ENCODE peak calls at places on chromosomes 7 and 10, in eight cellular contexts. N is right lobe of liver, M is neural progenitor cell, V is cardiac muscle cell, J is right atrium auricular region, K is adipocyte, S is prostate gland, L is sigmoid colon. Z is an unnamed sample.
A peak's percentile ranks its signal among the peaks of the same experiment; 100 is the strongest.

GRCh38 chr10:28139138-28139537 is 140.3 kb upstream of the ODAD2 start:
- DNase-seq in L (no peak), V (peak; percentile 9), S (no peak), J (no peak), K (no peak), N (no peak), M (no peak), Z (no peak)

GRCh38 chr7:6480323-6480660 is 32.5 kb upstream of the DAGLB start:
- DNase-seq in K (no peak), V (no peak), J (no peak), M (no peak), N (no peak), S (no peak), L (no peak), Z (no peak)

GRCh38 chr7:13240349-13240748 is 552.9 kb downstream of the ARL4A start:
- DNase-seq in S (no peak), V (peak; percentile 56), N (no peak), M (no peak), J (no peak), K (peak; percentile 13), L (no peak), Z (no peak)

GRCh38 chr7:34806831-34807230 is 148.8 kb downstream of the NPSR1 start:
- DNase-seq in K (no peak), L (no peak), V (no peak), N (no peak), S (no peak), M (no peak), J (no peak), Z (no peak)

GRCh38 chr7:157061979-157062378 is 51.5 kb upstream of the MNX1 start:
- DNase-seq in K (no peak), M (no peak), L (no peak), S (no peak), J (no peak), N (no peak), V (no peak), Z (no peak)

GRCh38 chr7:131546126-131546525 is 10.3 kb downstream of the PODXL start:
- DNase-seq in J (no peak), V (no peak), M (no peak), S (no peak), N (no peak), K (no peak), L (peak; percentile 60), Z (no peak)

GRCh38 chr7:78134256-78134655 is 335.7 kb downstream of the PHTF2 start:
- DNase-seq in L (no peak), M (peak; percentile 37), K (peak; percentile 83), S (no peak), J (no peak), N (no peak), V (peak; percentile 62), Z (peak; percentile 4)

GRCh38 chr7:8724080-8724718 is 290.8 kb downstream of the NXPH1 start:
- DNase-seq in N (no peak), L (no peak), S (no peak), M (peak; percentile 90), K (peak; percentile 1), J (no peak), V (no peak), Z (peak; percentile 19)

GRCh38 chr7:138342990-138343389 is 117.1 kb upstream of the TRIM24 start:
- DNase-seq in L (no peak), N (no peak), M (no peak), K (no peak), S (no peak), V (no peak), J (no peak), Z (no peak)

GRCh38 chr7:138338361-138338760 is 121.7 kb upstream of the TRIM24 start:
- DNase-seq in V (peak; percentile 95), L (peak; percentile 65), S (no peak), M (no peak), N (peak; percentile 63), J (no peak), K (no peak), Z (no peak)
- H3K9me3 ChIP-seq in V (no peaks in the 10 kb centered on the region), L (peaks cover 12% of the 10 kb centered on the region), S (no peaks in the 10 kb centered on the region), M (peaks cover 33% of the 10 kb centered on the region), N (no peaks in the 10 kb centered on the region), J (peaks cover 38% of the 10 kb centered on the region), K (peaks cover 32% of the 10 kb centered on the region), Z (peaks cover 3% of the 10 kb centered on the region)

DNA sequence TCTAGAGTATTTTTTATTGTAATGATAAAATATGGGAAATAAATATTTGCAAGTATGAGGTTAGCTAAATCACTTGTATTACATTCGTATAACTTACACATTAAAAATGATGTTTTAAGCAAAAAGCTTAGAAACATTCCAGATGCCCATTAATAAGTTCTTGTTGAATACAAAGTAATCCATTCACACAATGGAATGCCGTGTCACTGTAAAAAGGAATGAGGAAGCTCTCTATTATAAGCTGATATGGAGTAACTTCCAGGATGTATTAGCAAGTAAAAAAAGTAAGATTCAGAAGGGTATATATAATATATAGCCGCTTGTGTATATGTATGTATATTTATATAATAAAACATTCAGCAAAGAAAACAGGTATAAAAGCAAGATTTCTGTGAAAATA is 412.8 kb upstream of the MTPN start:
- DNase-seq in S (no peak), J (no peak), V (no peak), K (no peak), N (no peak), L (no peak), M (no peak), Z (no peak)
- H3K4me1 ChIP-seq in S (no peaks in the 10 kb centered on the region), J (no peaks in the 10 kb centered on the region), V (no peaks in the 10 kb centered on the region), K (no peaks in the 10 kb centered on the region), N (no peaks in the 10 kb centered on the region), L (no peaks in the 10 kb centered on the region), M (no peaks in the 10 kb centered on the region), Z (no peaks in the 10 kb centered on the region)

DNA sequence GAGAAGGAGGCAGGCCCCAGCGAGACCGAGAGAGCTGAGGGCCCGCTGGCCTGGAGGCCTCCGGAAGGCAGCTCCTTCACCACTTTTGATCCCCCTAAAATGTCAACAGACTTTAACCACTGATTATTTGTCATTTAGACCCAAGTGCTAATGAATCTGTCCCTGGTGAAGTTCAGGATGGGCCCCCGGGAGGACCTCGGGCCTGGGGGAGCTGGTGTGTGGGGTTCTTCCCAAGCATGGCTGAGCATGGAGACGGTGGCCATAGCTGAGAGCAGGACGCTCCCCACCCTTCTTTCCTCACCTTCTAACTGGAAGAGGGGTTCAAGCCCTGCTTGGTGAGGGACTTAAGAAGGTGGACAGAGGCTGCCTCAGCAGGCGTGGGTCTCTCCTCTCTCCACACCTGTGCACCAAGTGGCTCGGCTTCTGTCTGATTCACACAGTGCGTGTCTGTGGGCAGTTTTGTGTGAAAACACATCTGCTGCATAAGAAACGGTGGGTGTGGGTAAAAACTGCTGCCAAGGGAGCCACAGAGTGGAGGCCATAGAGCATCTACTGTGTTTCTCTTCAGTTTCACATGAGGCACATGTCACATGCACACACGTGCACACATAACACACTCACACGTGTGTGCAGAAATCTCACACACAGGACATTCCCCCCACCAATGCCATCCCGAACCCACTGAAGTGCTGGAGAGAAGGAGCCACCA is 53.5 kb upstream of the VIPR2 start:
- DNase-seq in M (no peak), K (no peak), J (no peak), N (no peak), L (no peak), V (no peak), S (no peak), Z (no peak)
- H3K9me3 ChIP-seq in M (no peaks in the 10 kb centered on the region), K (no peaks in the 10 kb centered on the region), J (no peaks in the 10 kb centered on the region), N (no peaks in the 10 kb centered on the region), L (no peaks in the 10 kb centered on the region), V (no peaks in the 10 kb centered on the region), S (no peaks in the 10 kb centered on the region), Z (no peaks in the 10 kb centered on the region)

GRCh38 chr7:2819954-2820397 is 24.1 kb downstream of the GNA12 start:
- DNase-seq in J (no peak), V (no peak), N (no peak), L (peak; percentile 33), S (no peak), M (no peak), K (no peak), Z (no peak)

GRCh38 chr7:2823124-2823523 is 21.0 kb downstream of the GNA12 start:
- DNase-seq in V (peak; percentile 49), K (no peak), J (no peak), L (peak; percentile 13), M (no peak), S (no peak), N (no peak), Z (no peak)

GRCh38 chr7:2821161-2821841 is 22.8 kb downstream of the GNA12 start:
- DNase-seq in L (peak; percentile 49), V (peak; percentile 77), N (no peak), S (no peak), J (no peak), M (peak; percentile 53), K (peak; percentile 45), Z (no peak)

GRCh38 chr7:2820508-2820934 is 23.6 kb downstream of the GNA12 start:
- DNase-seq in M (no peak), K (peak; percentile 94), S (peak; percentile 40), N (peak; percentile 75), J (peak; percentile 91), L (peak; percentile 95), V (peak; percentile 97), Z (no peak)

DNA sequence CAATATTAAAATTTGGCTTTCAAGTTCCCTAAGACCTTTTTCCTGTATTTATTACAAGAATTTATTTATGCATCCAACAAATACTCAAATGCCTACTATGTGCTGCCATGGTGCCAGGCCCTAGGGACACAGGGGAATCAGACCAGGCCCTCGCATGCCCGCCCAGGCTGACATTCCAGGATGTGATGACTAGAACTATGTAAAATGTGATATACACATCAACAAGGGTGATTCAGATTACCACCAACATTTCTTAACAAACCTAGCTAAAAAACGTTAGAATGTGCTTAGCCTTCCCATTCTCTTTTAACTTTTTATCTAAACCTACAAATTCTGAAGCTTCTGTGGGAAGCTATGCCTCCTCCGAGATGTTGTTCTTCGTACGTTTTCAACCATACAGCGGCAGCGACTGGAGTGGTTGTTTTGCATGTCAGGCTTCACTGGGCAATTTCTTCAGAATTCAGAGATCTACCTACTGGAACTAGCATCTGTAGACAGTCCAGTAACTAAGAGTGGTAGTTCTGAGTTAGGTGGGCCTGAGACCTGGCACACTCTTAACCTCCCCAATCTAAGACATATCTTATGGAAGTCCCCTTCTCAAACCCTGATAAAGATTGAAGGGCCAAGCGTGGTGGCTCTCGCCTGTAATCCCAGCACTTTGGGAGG is 22.1 kb downstream of the GNA12 start:
- DNase-seq in K (peak; percentile 78), S (no peak), N (no peak), J (no peak), M (no peak), V (peak; percentile 85), L (peak; percentile 63), Z (no peak)
- H3K4me1 ChIP-seq in K (peaks cover 79% of the 10 kb centered on the region), S (no peaks in the 10 kb centered on the region), N (peaks cover 15% of the 10 kb centered on the region), J (no peaks in the 10 kb centered on the region), M (peaks cover 53% of the 10 kb centered on the region), V (peaks cover 59% of the 10 kb centered on the region), L (peaks cover 80% of the 10 kb centered on the region), Z (no peaks in the 10 kb centered on the region)

DNA sequence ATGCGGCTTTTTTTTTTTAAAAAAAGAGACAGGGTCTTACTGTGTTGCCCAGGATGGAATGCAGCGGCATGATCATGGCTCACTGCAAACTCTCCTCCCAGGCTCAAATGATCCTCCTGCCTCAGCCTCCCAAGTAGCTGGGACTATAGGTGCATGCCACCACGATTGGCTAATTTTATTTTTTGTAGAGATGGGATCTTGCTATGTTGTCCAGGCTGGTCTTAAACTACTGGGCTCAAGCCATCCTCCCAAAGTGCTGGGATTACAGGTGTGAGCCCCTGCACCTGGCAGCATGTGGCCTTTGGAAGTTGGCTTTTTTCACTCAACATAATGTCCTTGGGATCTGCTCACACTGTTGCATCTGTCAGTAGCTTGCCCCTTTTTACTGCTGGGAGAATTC is 65.1 kb downstream of the AMZ1 start:
- DNase-seq in V (no peak), N (no peak), S (no peak), K (no peak), J (no peak), M (no peak), L (no peak), Z (no peak)
- H3K9me3 ChIP-seq in V (no peaks in the 10 kb centered on the region), N (no peaks in the 10 kb centered on the region), S (no peaks in the 10 kb centered on the region), K (no peaks in the 10 kb centered on the region), J (no peaks in the 10 kb centered on the region), M (no peaks in the 10 kb centered on the region), L (no peaks in the 10 kb centered on the region), Z (peaks cover 2% of the 10 kb centered on the region)

Z was measured in CD4-positive, CD25-positive, alpha-beta regulatory T cell.